ENCODE peak calls at places on chromosome 20, in seven cellular contexts. A is NCI-H748 treated with DMSO at 0.1 percent for 48 hours; R is activated naive CD4-positive, alpha-beta T cell treated with anti-CD3 and anti-CD28 coated beads for 36 hours; Y is stimulated activated CD8-positive, alpha-beta memory T cell treated with anti-CD3 and anti-CD28 coated beads, Interleukin-7, amount 100 ng/mL, for 24 hours; H is aorta; I is NT2/D1; G is brain pericyte. D is an unnamed sample.

GRCh38 chr20:10857362-10858070 is 183.7 kb upstream of the JAG1 start:
- DNase-seq in R (no peak), Y (no peak), H (peak; percentile 79), I (no peak), A (no peak), G (no peak), D (no peak)

GRCh38 chr20:12049125-12049524 is 131.4 kb downstream of the BTBD3 start:
- DNase-seq in H (no peak), R (no peak), A (no peak), G (no peak), I (no peak), Y (no peak), D (no peak)

GRCh38 chr20:51335329-51335841 is 207.1 kb downstream of the NFATC2 start:
- DNase-seq in H (no peak), R (peak; percentile 14), I (no peak), G (peak; percentile 97), A (no peak), Y (no peak), D (no peak)

GRCh38 chr20:13041574-13042457 is 33.0 kb downstream of the SPTLC3 start:
- DNase-seq in G (no peak), I (no peak), R (no peak), H (no peak), Y (no peak), A (no peak), D (no peak)

GRCh38 chr20:63057133-63058117 is 50.7 kb upstream of the BHLHE23 start:
- DNase-seq in I (no peak), A (no peak), G (no peak), R (no peak), H (no peak), Y (no peak), D (peak; percentile 28)

GRCh38 chr20:40930561-40930960 is 98.1 kb upstream of the TOP1 start:
- DNase-seq in R (no peak), G (no peak), H (no peak), A (no peak), I (no peak), Y (no peak), D (no peak)

GRCh38 chr20:21129861-21130260 is 4.0 kb downstream of the KIZ start:
- DNase-seq in I (no peak), G (no peak), H (no peak), A (no peak), Y (no peak), R (no peak), D (no peak)

GRCh38 chr20:23132293-23132929 is 46.3 kb upstream of the CD93 start:
- DNase-seq in I (no peak), Y (no peak), A (no peak), R (no peak), H (peak; percentile 44), G (no peak), D (no peak)

GRCh38 chr20:59250293-59250692 is 50.1 kb upstream of the EDN3 start:
- DNase-seq in R (no peak), H (no peak), A (no peak), I (no peak), G (no peak), Y (no peak), D (no peak)

GRCh38 chr20:25065625-25066338 is 7.8 kb upstream of the ACSS1 start:
- DNase-seq in R (peak; percentile 76), H (peak; percentile 85), Y (no peak), A (peak; percentile 24), G (no peak), I (no peak), D (peak; percentile 74)

GRCh38 chr20:1876975-1877603 is 18.1 kb upstream of the SIRPA start:
- DNase-seq in R (no peak), H (no peak), I (no peak), Y (no peak), G (peak; percentile 30), A (no peak), D (no peak)

GRCh38 chr20:9068896-9069663 is at the start of gene PLCB4:
- DNase-seq in Y (no peak), A (peak; percentile 80), I (no peak), R (no peak), G (no peak), H (peak; percentile 79), D (peak; percentile 80)

GRCh38 chr20:4585104-4585753 is 136.5 kb upstream of the PRND start:
- DNase-seq in H (no peak), R (peak; percentile 33), A (no peak), I (no peak), Y (no peak), G (no peak), D (no peak)

GRCh38 chr20:5474646-5475550 is 158.1 kb upstream of the PROKR2 start:
- DNase-seq in Y (no peak), A (no peak), G (no peak), H (no peak), R (no peak), I (no peak), D (no peak)

GRCh38 chr20:695165-695866 is 19.7 kb upstream of the SCRT2 start:
- DNase-seq in I (no peak), Y (no peak), H (no peak), G (no peak), A (no peak), R (no peak), D (no peak)

GRCh38 chr20:9514461-9515210 is at the start of gene LAMP5:
- DNase-seq in H (peak; percentile 81), Y (no peak), G (no peak), R (no peak), A (peak; percentile 56), I (peak; percentile 67), D (peak; percentile 88)

GRCh38 chr20:35837577-35838195 is 65.9 kb downstream of the PHF20 start:
- DNase-seq in A (no peak), G (no peak), Y (no peak), I (no peak), H (no peak), R (no peak), D (no peak)

GRCh38 chr20:63697868-63698545 is 1.6 kb downstream of the TNFRSF6B start:
- DNase-seq in I (no peak), H (peak; percentile 75), R (no peak), A (no peak), G (no peak), Y (no peak), D (no peak)

GRCh38 chr20:61134286-61135035 is 117.6 kb upstream of the CDH4 start:
- DNase-seq in A (no peak), Y (no peak), I (no peak), R (no peak), G (no peak), H (no peak), D (no peak)

D was measured in ecto neural progenitor cell.